ENCODE peak calls at places on chromosome 15, in four cellular contexts. L is CD8-positive, alpha-beta T cell; O is neuronal stem cell; Q is GM23248. D is an unnamed sample.

GRCh38 chr15:57091626-57092025 is 173.2 kb downstream of the TCF12 start:
- DNase-seq in Q (no peak), L (no peak), O (no peak), D (no peak)

GRCh38 chr15:43293402-43293801 is 26.7 kb upstream of the TGM5 start:
- DNase-seq in Q (peak; percentile 22), L (no peak), O (no peak), D (no peak)

GRCh38 chr15:63322541-63322940 is 45.1 kb downstream of the APH1B start:
- DNase-seq in O (no peak), Q (peak; percentile 40), L (no peak), D (no peak)

GRCh38 chr15:57743424-57743823 is 36.9 kb downstream of the POLR2M start:
- DNase-seq in O (no peak), Q (no peak), L (no peak), D (no peak)

GRCh38 chr15:33013827-33014445 is 180.6 kb downstream of the FMN1 start:
- DNase-seq in L (no peak), Q (peak; percentile 92), O (no peak), D (no peak)

GRCh38 chr15:83082730-83083386 is 15.8 kb upstream of the BTBD1 start:
- DNase-seq in L (no peak), O (no peak), Q (no peak), D (no peak)

GRCh38 chr15:81000626-81001179 is at the start of gene TLNRD1:
- DNase-seq in O (peak; percentile 85), Q (peak; percentile 95), L (peak; percentile 90), D (peak; percentile 97)

GRCh38 chr15:38886315-38887163 is 321.9 kb upstream of the RASGRP1 start:
- DNase-seq in O (no peak), L (no peak), Q (peak; percentile 88), D (no peak)

GRCh38 chr15:84911879-84912660 is 27.6 kb downstream of the SLC28A1 start:
- DNase-seq in Q (peak; percentile 98), L (no peak), O (no peak), D (peak; percentile 80)

GRCh38 chr15:89130194-89130593 is 41.9 kb downstream of the ABHD2 start:
- DNase-seq in L (no peak), O (no peak), Q (no peak), D (no peak)

GRCh38 chr15:90550919-90551318 is 21.2 kb downstream of the CRTC3 start:
- DNase-seq in L (no peak), Q (peak; percentile 41), O (no peak), D (no peak)

GRCh38 chr15:33149919-33150318 is 44.6 kb downstream of the FMN1 start:
- DNase-seq in Q (peak; percentile 41), O (no peak), L (no peak), D (no peak)

GRCh38 chr15:58762731-58763130 is 8.4 kb upstream of the MINDY2 start:
- DNase-seq in Q (no peak), O (no peak), L (no peak), D (no peak)

GRCh38 chr15:33029247-33029646 is 165.3 kb downstream of the FMN1 start:
- DNase-seq in L (no peak), O (no peak), Q (no peak), D (no peak)

GRCh38 chr15:93196136-93196670 is 107.2 kb upstream of the RGMA start:
- DNase-seq in L (no peak), Q (no peak), O (no peak), D (no peak)

GRCh38 chr15:80811781-80812180 is 32.6 kb downstream of the CEMIP start:
- DNase-seq in Q (no peak), L (no peak), O (no peak), D (no peak)

GRCh38 chr15:39598958-39599845 is 18.3 kb downstream of the THBS1 start:
- DNase-seq in Q (peak; percentile 50), L (no peak), O (no peak), D (no peak)

GRCh38 chr15:95644476-95644875 is 686.0 kb upstream of the NR2F2 start:
- DNase-seq in L (no peak), O (no peak), Q (peak; percentile 5), D (no peak)

GRCh38 chr15:39951561-39951960 is 17.6 kb downstream of the EIF2AK4 start:
- DNase-seq in L (no peak), O (no peak), Q (no peak), D (no peak)

GRCh38 chr15:74631935-74632560 is 16.4 kb downstream of the CLK3 start:
- DNase-seq in Q (peak; percentile 71), O (peak; percentile 26), L (peak; percentile 76), D (peak; percentile 83)

GRCh38 chr15:77474310-77474986 is 53.8 kb downstream of the HMG20A start:
- DNase-seq in L (no peak), Q (no peak), O (no peak), D (no peak)

GRCh38 chr15:32029862-32030781 is at the start of gene CHRNA7:
- DNase-seq in L (no peak), O (peak; percentile 71), Q (peak; percentile 51), D (peak; percentile 47)

GRCh38 chr15:88113909-88114308 is 142.6 kb downstream of the NTRK3 start:
- DNase-seq in Q (peak; percentile 3), L (no peak), O (no peak), D (no peak)

GRCh38 chr15:27550635-27551034 is 548.5 kb downstream of the OCA2 start:
- DNase-seq in O (no peak), L (no peak), Q (no peak), D (no peak)

GRCh38 chr15:81400640-81401236 is 26.7 kb upstream of the TMC3 start:
- DNase-seq in Q (peak; percentile 62), O (peak; percentile 36), L (no peak), D (no peak)

GRCh38 chr15:95470997-95471692 is 859.4 kb upstream of the NR2F2 start:
- DNase-seq in O (no peak), L (no peak), Q (no peak), D (no peak)

GRCh38 chr15:63818191-63818590 is 15.6 kb downstream of the HERC1 start:
- DNase-seq in O (no peak), Q (no peak), L (no peak), D (no peak)

GRCh38 chr15:88624156-88624970 is 3.2 kb downstream of the AEN start:
- DNase-seq in O (no peak), Q (peak; percentile 66), L (peak; percentile 72), D (no peak)

GRCh38 chr15:77985931-77986480 is 91.5 kb downstream of the TBC1D2B start:
- DNase-seq in Q (no peak), L (no peak), O (no peak), D (peak; percentile 20)

GRCh38 chr15:63348392-63348791 is 33.3 kb downstream of the CA12 start:
- DNase-seq in L (no peak), Q (peak; percentile 90), O (no peak), D (peak; percentile 55)

GRCh38 chr15:25862469-25863066 is 559 bp downstream of the ATP10A start:
- DNase-seq in L (peak; percentile 85), Q (peak; percentile 62), O (no peak), D (no peak)

GRCh38 chr15:80461370-80462060 is 57.3 kb downstream of the ARNT2 start:
- DNase-seq in O (no peak), Q (no peak), L (no peak), D (no peak)

GRCh38 chr15:66633346-66633745 is 67.5 kb upstream of the LCTL start:
- DNase-seq in O (no peak), Q (no peak), L (no peak), D (no peak)

GRCh38 chr15:66633851-66634250 is 68.1 kb upstream of the LCTL start:
- DNase-seq in Q (no peak), L (no peak), O (no peak), D (no peak)

GRCh38 chr15:66635817-66636216 is 66.2 kb upstream of the SMAD6 start:
- DNase-seq in O (no peak), L (no peak), Q (no peak), D (no peak)

GRCh38 chr15:66635006-66635405 is 67.0 kb upstream of the SMAD6 start:
- DNase-seq in Q (no peak), L (no peak), O (no peak), D (no peak)

DNA sequence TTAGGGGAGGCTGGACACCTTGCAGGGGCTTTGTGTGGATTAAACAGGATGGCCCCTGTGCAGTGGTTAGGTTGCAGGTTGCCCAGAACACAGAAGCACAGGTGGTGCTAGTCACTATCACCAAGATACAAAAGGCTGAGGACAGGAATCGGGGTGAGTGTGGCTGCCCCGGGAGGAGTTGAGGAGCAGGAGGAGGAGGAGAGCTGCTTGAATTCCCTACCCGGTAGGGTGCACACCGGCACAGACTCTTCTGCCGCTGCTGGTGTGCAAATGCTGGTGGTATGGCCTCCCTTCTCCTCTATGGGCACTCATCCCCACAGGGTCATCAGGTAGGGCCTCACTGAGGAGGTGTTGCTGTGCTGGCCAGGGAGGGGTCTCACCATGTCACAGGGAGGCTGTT is 67.5 kb upstream of the SMAD6 start:
- DNase-seq in O (no peak), Q (no peak), L (no peak), D (no peak)
- H3K4me1 ChIP-seq in O (peaks cover 41% of the 10 kb centered on the region), Q (no peaks in the 10 kb centered on the region), L (peaks cover 10% of the 10 kb centered on the region), D (no peaks in the 10 kb centered on the region)

DNA sequence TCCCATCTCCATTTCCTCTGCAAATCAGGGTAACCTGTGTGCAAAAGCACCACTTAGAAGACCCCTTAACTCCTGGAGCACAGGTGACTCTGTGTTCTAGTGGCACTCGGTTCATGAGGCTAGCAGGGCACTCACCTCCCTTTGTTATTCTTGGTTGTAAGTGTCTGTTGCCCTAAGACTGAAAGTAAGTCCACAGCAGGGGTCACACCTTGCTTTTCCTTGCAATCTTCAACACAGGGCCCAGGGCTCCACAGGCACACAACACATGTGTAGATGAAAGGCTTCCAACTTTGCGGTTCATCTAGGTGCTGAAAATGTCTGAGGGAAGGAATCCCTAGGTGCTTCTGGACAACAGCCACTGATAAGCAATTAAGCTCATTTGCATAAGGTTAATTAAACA is 2.9 kb downstream of the RNU6-1 start:
- DNase-seq in O (no peak), L (no peak), Q (no peak), D (no peak)
- H3K27me3 ChIP-seq in O (peaks cover 56% of the 10 kb centered on the region), L (peaks cover 30% of the 10 kb centered on the region), Q (peaks cover 41% of the 10 kb centered on the region), D (peaks cover 44% of the 10 kb centered on the region)

DNA sequence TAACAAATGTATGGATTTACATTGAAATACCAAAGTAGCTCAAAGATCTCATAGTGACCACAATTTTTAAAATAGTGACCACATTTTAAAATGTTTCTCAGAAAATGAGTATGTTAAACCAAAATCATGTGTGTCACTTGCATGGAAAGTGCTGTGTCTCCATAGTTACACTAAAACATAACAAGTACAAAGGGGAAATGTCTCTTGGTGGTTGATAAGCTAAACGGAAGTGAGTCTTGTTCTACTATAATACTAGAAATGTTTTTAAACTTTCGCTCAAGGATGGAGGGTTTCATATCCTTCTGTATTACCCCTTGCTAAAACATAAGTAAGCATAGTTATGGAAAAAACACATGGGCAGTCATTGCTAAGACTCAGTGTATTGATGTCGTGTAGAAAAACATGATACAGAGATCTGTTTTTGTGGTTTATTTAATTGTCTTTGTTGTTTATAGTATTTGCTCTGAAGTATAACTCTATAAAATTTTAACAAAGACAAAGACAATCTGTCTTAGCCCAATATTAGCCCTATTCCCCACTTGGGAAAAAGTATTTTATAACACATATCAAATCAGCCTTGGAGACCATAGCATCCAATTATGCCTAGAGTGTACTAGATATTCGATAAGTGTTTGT is 27.0 kb upstream of the DENND4A start:
- DNase-seq in Q (no peak), L (no peak), O (no peak), D (no peak)
- H3K27ac ChIP-seq in Q (no peak overlapping the region), L (peak overlapping the region; percentile 84), O (no peak overlapping the region), D (peak overlapping the region; percentile 73)

GRCh38 chr15:98789020-98789419 is 140.7 kb downstream of the IGF1R start:
- DNase-seq in Q (no peak), L (no peak), O (no peak), D (no peak)

GRCh38 chr15:98790270-98790669 is 141.9 kb downstream of the IGF1R start:
- DNase-seq in O (no peak), L (no peak), Q (no peak), D (no peak)

GRCh38 chr15:98787936-98788757 is 139.8 kb downstream of the IGF1R start:
- DNase-seq in L (no peak), Q (no peak), O (no peak), D (no peak)

GRCh38 chr15:98792117-98792516 is 143.8 kb downstream of the IGF1R start:
- DNase-seq in L (no peak), Q (no peak), O (no peak), D (no peak)

GRCh38 chr15:98791046-98791701 is 142.8 kb downstream of the IGF1R start:
- DNase-seq in O (no peak), Q (no peak), L (no peak), D (no peak)
- H3K4me1 ChIP-seq in O (peaks cover 51% of the 10 kb centered on the region), Q (peaks cover 55% of the 10 kb centered on the region), L (peaks cover 21% of the 10 kb centered on the region), D (peaks cover 38% of the 10 kb centered on the region)